ENCODE peak calls at places on chromosomes 16 and 17, in seven cellular contexts. C is astrocyte of the spinal cord; Q is HEK293T; F is heart right ventricle; Y is stimulated activated CD4-positive, alpha-beta T cell treated with anti-CD3 and anti-CD28 coated beads, Interleukin-1b, Interleukin-23, amount 100 ng/mL, for 1 hour; E is A172; T is left ventricle myocardium superior. M is an unnamed sample.

GRCh38 chr16:14003119-14003570 is 68.0 kb upstream of the MRTFB start:
- DNase-seq in C (peak), Q (peak), F (peak), Y (no peak), E (peak), T (peak), M (peak)

GRCh38 chr16:84513111-84514065 is 8.9 kb upstream of the MEAK7 start:
- DNase-seq in C (peak), Q (no peak), F (no peak), Y (no peak), E (peak), T (no peak), M (no peak)

GRCh38 chr17:78683031-78683961 is 98.8 kb downstream of the CYTH1 start:
- DNase-seq in C (no peak), Q (no peak), F (no peak), Y (no peak), E (no peak), T (no peak), M (no peak)

GRCh38 chr16:35148748-35149147 is 1689.3 kb downstream of the TP53TG3F start:
- DNase-seq in C (no peak), Q (no peak), F (no peak), Y (no peak), E (no peak), T (no peak), M (no peak)

GRCh38 chr16:82773018-82773417 is 146.2 kb downstream of the CDH13 start:
- DNase-seq in C (peak), Q (no peak), F (no peak), Y (no peak), E (peak), T (no peak), M (no peak)

GRCh38 chr17:31585280-31585630 is 193.8 kb downstream of the RAB11FIP4 start:
- DNase-seq in C (no peak), Q (no peak), F (no peak), Y (no peak), E (no peak), T (no peak), M (no peak)

GRCh38 chr17:4313482-4314114 is 49.8 kb upstream of the ANKFY1 start:
- DNase-seq in C (no peak), Q (no peak), F (no peak), Y (no peak), E (no peak), T (no peak), M (no peak)

GRCh38 chr17:19331134-19331533 is 31.4 kb downstream of the B9D1 start:
- DNase-seq in C (peak), Q (no peak), F (no peak), Y (no peak), E (peak), T (no peak), M (no peak)

GRCh38 chr17:82787081-82787848 is 35.4 kb downstream of the TBCD start:
- DNase-seq in C (peak), Q (no peak), F (no peak), Y (no peak), E (no peak), T (no peak), M (no peak)

GRCh38 chr16:66207864-66208226 is 158.6 kb upstream of the CDH5 start:
- DNase-seq in C (no peak), Q (no peak), F (no peak), Y (no peak), E (no peak), T (no peak), M (no peak)

GRCh38 chr17:42276359-42276608 is at the start of gene STAT5B:
- DNase-seq in C (no peak), Q (peak), F (peak), Y (peak), E (peak), T (peak), M (peak)

GRCh38 chr17:75367312-75367711 is 38.2 kb downstream of the GRB2 start:
- DNase-seq in C (peak), Q (no peak), F (no peak), Y (no peak), E (peak), T (no peak), M (no peak)

GRCh38 chr17:32350662-32351418 is 883 bp downstream of the ZNF207 start:
- DNase-seq in C (peak), Q (no peak), F (peak), Y (no peak), E (peak), T (no peak), M (peak)

GRCh38 chr17:79045001-79045729 is 21.2 kb downstream of the C1QTNF1 start:
- DNase-seq in C (no peak), Q (no peak), F (no peak), Y (no peak), E (no peak), T (peak), M (no peak)

GRCh38 chr16:48132696-48133095 is 23.1 kb downstream of the ABCC12 start:
- DNase-seq in C (no peak), Q (no peak), F (no peak), Y (no peak), E (no peak), T (no peak), M (no peak)

GRCh38 chr17:66900126-66901010 is 64.1 kb upstream of the CACNG4 start:
- DNase-seq in C (peak), Q (no peak), F (no peak), Y (no peak), E (peak), T (no peak), M (no peak)

GRCh38 chr17:31672161-31672819 is 186.8 kb downstream of the COPRS start:
- DNase-seq in C (no peak), Q (no peak), F (no peak), Y (no peak), E (no peak), T (no peak), M (no peak)

GRCh38 chr17:4741544-4741943 is 1.8 kb upstream of the CXCL16 start:
- DNase-seq in C (no peak), Q (no peak), F (no peak), Y (no peak), E (no peak), T (no peak), M (no peak)

GRCh38 chr17:72984145-72984924 is 108.2 kb downstream of the SLC39A11 start:
- DNase-seq in C (peak), Q (no peak), F (no peak), Y (no peak), E (peak), T (no peak), M (no peak)

GRCh38 chr16:65769055-65769465 is 597.4 kb upstream of the CDH5 start:
- DNase-seq in C (no peak), Q (no peak), F (no peak), Y (no peak), E (no peak), T (no peak), M (no peak)

GRCh38 chr17:55410722-55411462 is 10.7 kb downstream of the MMD start:
- DNase-seq in C (no peak), Q (no peak), F (peak), Y (no peak), E (no peak), T (no peak), M (no peak)

GRCh38 chr16:27333104-27333503 is 19.3 kb downstream of the IL4R start:
- DNase-seq in C (no peak), Q (no peak), F (no peak), Y (no peak), E (no peak), T (no peak), M (no peak)

GRCh38 chr17:2427215-2427614 is 26.4 kb upstream of the MNT start:
- DNase-seq in C (no peak), Q (no peak), F (no peak), Y (no peak), E (no peak), T (no peak), M (no peak)

GRCh38 chr16:49003022-49003421 is 278.6 kb downstream of the CBLN1 start:
- DNase-seq in C (no peak), Q (no peak), F (no peak), Y (no peak), E (no peak), T (no peak), M (no peak)

GRCh38 chr17:28878158-28878910 is 19.2 kb downstream of the FLOT2 start:
- DNase-seq in C (no peak), Q (no peak), F (no peak), Y (no peak), E (no peak), T (no peak), M (no peak)

GRCh38 chr17:4789701-4789950 is 862 bp downstream of the GLTPD2 start:
- DNase-seq in C (no peak), Q (no peak), F (no peak), Y (no peak), E (no peak), T (no peak), M (no peak)

GRCh38 chr16:67317853-67318252 is 8.7 kb downstream of the KCTD19 start:
- DNase-seq in C (no peak), Q (no peak), F (no peak), Y (no peak), E (no peak), T (no peak), M (no peak)

GRCh38 chr17:38886643-38887010 is 16.8 kb downstream of the LASP1 start:
- DNase-seq in C (no peak), Q (no peak), F (no peak), Y (no peak), E (no peak), T (peak), M (peak)

GRCh38 chr16:50367777-50368409 is 895 bp downstream of the BRD7 start:
- DNase-seq in C (no peak), Q (no peak), F (no peak), Y (no peak), E (no peak), T (no peak), M (no peak)

M was measured in left colon.